ENCODE peak calls at places on chromosome 22, in five cellular contexts. K is thoracic aorta, W is psoas muscle, N is neuronal stem cell, P is stomach. A is an unnamed sample.

GRCh38 chr22:47369020-47369419 is 606.6 kb downstream of the TBC1D22A start:
- DNase-seq in W (no peak), K (no peak), N (no peak), P (peak; percentile 10), A (no peak)

GRCh38 chr22:47597041-47597440 is 834.6 kb downstream of the TBC1D22A start:
- DNase-seq in K (no peak), N (no peak), P (no peak), W (no peak), A (no peak)

GRCh38 chr22:23404689-23405365 is 175.3 kb downstream of the IGLL1 start:
- DNase-seq in K (no peak), W (no peak), N (peak; percentile 67), P (peak; percentile 42), A (no peak)

GRCh38 chr22:50544078-50544745 is 1.5 kb upstream of the KLHDC7B start:
- DNase-seq in N (peak; percentile 69), P (peak; percentile 87), W (peak; percentile 76), K (no peak), A (peak; percentile 80)

GRCh38 chr22:49324527-49325491 is 502.9 kb downstream of the BRD1 start:
- DNase-seq in N (no peak), P (peak; percentile 22), K (no peak), W (no peak), A (no peak)

GRCh38 chr22:42747701-42748513 is 27.2 kb upstream of the A4GALT start:
- DNase-seq in K (no peak), W (no peak), P (no peak), N (no peak), A (no peak)

GRCh38 chr22:44351685-44352377 is 39.1 kb upstream of the SHISAL1 start:
- DNase-seq in P (no peak), K (no peak), W (no peak), N (no peak), A (no peak)

GRCh38 chr22:31451709-31452571 is 37.7 kb downstream of the EIF4ENIF1 start:
- DNase-seq in K (no peak), N (no peak), P (no peak), W (no peak), A (no peak)

GRCh38 chr22:44584256-44584902 is 86.3 kb upstream of the RTL6 start:
- DNase-seq in W (no peak), K (no peak), N (no peak), P (no peak), A (peak; percentile 40)

GRCh38 chr22:45291061-45291930 is 6.5 kb downstream of the UPK3A start:
- DNase-seq in W (no peak), N (no peak), P (no peak), K (no peak), A (no peak)

GRCh38 chr22:50039669-50040458 is 18.2 kb downstream of the TTLL8 start:
- DNase-seq in P (no peak), K (no peak), N (no peak), W (no peak), A (no peak)

GRCh38 chr22:50610581-50610980 is 10.0 kb downstream of the MAPK8IP2 start:
- DNase-seq in W (no peak), P (no peak), K (no peak), N (no peak), A (no peak)

GRCh38 chr22:41367680-41368542 is 13.8 kb upstream of the TEF start:
- DNase-seq in P (peak; percentile 49), K (no peak), W (no peak), N (no peak), A (peak; percentile 37)

GRCh38 chr22:50233223-50233622 is 11.6 kb downstream of the TUBGCP6 start:
- DNase-seq in W (no peak), K (no peak), N (no peak), P (no peak), A (peak; percentile 11)

GRCh38 chr22:43110927-43111623 is 525 bp downstream of the BIK start:
- DNase-seq in K (no peak), P (peak; percentile 76), W (no peak), N (no peak), A (no peak)

GRCh38 chr22:46471901-46472721 is 65.3 kb downstream of the CELSR1 start:
- DNase-seq in N (no peak), P (no peak), W (no peak), K (no peak), A (no peak)

GRCh38 chr22:44887941-44888366 is 121.9 kb downstream of the PHF21B start:
- DNase-seq in W (no peak), K (no peak), P (no peak), N (no peak), A (no peak)

GRCh38 chr22:45602824-45603301 is 68.8 kb upstream of the ATXN10 start:
- DNase-seq in K (no peak), P (no peak), W (no peak), N (peak; percentile 37), A (no peak)

GRCh38 chr22:23393721-23394320 is 186.3 kb downstream of the IGLL1 start:
- DNase-seq in W (no peak), P (no peak), N (no peak), K (no peak), A (no peak)

GRCh38 chr22:36223504-36223903 is 15.8 kb downstream of the APOL2 start:
- DNase-seq in W (peak; percentile 54), P (no peak), K (no peak), N (no peak), A (no peak)
- H3K27ac ChIP-seq in W (peak overlapping the region; percentile 83), P (no peak overlapping the region), K (no peak overlapping the region), N (no peak overlapping the region), A (peak overlapping the region; percentile 36)

GRCh38 chr22:17665248-17665647 is 26.7 kb downstream of the BCL2L13 start:
- DNase-seq in K (no peak), N (no peak), W (no peak), P (no peak), A (no peak)

GRCh38 chr22:17664414-17665045 is 26.0 kb downstream of the BCL2L13 start:
- DNase-seq in W (no peak), P (no peak), N (no peak), K (no peak), A (no peak)

DNA sequence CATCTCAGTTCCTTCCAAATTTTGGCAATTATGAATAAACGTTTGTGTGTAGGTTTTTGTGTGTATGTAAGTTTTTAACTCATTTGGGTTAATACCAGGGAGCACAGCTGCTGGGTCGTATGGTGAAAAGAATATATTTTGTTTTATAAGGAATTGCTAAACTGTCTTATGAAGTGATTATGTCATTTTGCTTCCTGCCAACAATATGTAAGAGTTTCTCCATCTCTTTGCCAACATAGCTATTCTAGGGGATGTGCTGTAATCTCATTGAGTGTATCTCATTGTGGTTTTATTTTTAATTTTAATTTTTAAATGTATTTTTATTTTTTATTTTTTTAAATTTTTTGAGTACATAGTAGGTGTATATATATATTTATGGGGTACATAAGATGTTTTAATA is 27.3 kb downstream of the BCL2L13 start:
- DNase-seq in P (no peak), N (no peak), W (no peak), K (no peak), A (no peak)
- H3K27ac ChIP-seq in P (no peak overlapping the region), N (no peak overlapping the region), W (no peak overlapping the region), K (no peak overlapping the region), A (no peak overlapping the region)

GRCh38 chr22:28759861-28760560 is 12.5 kb upstream of the CCDC117 start:
- DNase-seq in P (no peak), K (no peak), N (no peak), W (no peak), A (no peak)
- H3K27ac ChIP-seq in P (no peak overlapping the region), K (no peak overlapping the region), N (no peak overlapping the region), W (no peak overlapping the region), A (no peak overlapping the region)

GRCh38 chr22:29798318-29798717 is 31.1 kb downstream of the UQCR10 start:
- DNase-seq in N (no peak), W (no peak), K (no peak), P (no peak), A (no peak)

GRCh38 chr22:29798801-29799200 is 31.6 kb downstream of the UQCR10 start:
- DNase-seq in K (no peak), P (peak; percentile 46), W (peak; percentile 47), N (no peak), A (peak; percentile 31)

GRCh38 chr22:29795663-29796062 is 28.5 kb downstream of the UQCR10 start:
- DNase-seq in N (no peak), P (no peak), K (no peak), W (no peak), A (no peak)

GRCh38 chr22:29799217-29799680 is 32.1 kb downstream of the UQCR10 start:
- DNase-seq in K (peak; percentile 51), N (no peak), P (peak; percentile 95), W (peak; percentile 94), A (peak; percentile 88)

DNA sequence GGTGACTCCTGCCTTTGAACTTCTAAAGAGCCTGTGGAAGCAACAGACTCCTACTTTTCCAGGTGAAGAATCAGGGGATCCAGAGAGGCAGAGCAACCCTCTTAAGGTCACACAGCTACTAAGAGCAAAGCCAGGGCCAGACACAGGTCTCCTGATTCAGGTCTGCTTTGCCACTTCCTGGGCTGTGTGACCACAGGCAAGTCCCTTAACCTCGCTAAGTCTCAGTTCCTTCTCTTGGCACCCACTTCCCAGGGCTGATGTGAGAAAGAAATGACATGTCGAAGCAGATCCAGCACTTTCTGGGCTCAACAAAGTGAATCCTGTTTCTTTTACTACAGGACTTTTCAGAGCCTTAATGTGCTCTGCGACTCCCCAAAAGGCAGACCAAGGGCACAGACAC is 30.2 kb downstream of the UQCR10 start:
- DNase-seq in K (no peak), W (no peak), P (no peak), N (no peak), A (no peak)
- H3K27ac ChIP-seq in K (no peak overlapping the region), W (peak overlapping the region; percentile 95), P (peak overlapping the region; percentile 36), N (no peak overlapping the region), A (no peak overlapping the region)

GRCh38 chr22:20981787-20982562 is at the start of gene LZTR1:
- DNase-seq in N (peak; percentile 80), W (peak; percentile 86), K (no peak), P (peak; percentile 83), A (peak; percentile 83)

GRCh38 chr22:20982563-20982882 is 426 bp downstream of the LZTR1 start:
- DNase-seq in K (no peak), P (no peak), N (no peak), W (no peak), A (no peak)

GRCh38 chr22:20979940-20980453 is 2.1 kb upstream of the LZTR1 start:
- DNase-seq in P (no peak), N (no peak), K (no peak), W (no peak), A (no peak)

GRCh38 chr22:20980523-20980922 is 1.6 kb upstream of the LZTR1 start:
- DNase-seq in N (no peak), W (no peak), K (no peak), P (no peak), A (no peak)

DNA sequence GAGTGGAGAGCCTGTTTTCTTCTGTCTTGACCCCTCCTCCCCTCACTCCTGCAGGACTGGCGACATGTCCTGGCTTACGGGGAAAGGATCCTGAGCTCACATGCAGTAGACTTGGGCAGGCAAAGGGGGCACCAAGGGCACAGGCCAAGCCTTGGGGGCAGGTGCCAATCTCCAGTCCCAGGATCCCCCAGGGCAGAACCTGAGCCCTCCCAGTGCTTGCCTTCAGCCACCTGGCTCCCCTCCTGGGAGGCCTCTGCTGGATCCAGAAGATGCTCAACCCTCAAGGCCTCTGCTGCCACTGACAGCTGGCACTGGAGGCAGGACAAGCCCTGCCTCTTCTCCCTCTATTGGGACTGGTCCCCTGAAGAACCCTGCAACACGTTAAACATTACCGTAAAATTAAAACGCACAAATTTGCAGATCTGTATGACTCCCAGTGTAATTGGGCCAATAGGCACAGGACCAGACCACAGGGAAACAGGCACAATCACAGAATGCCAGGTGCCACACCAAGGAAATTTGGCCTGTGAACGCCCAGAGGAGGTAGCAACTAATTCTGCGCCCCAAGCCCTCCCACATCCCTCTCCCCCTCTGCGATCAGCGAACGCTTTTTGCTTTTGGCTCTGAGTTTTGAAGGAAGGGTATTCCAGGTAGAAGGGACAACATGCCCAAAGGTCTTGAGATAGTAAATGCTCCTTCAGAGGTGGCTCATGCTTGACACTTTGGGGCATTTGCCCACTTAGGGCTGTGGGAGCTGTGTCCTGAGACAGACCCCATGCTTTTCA is 967 bp upstream of the LZTR1 start:
- DNase-seq in P (no peak), K (no peak), N (no peak), W (no peak), A (no peak)
- H3K27ac ChIP-seq in P (peak overlapping the region; percentile 97), K (peak overlapping the region; percentile 77), N (peak overlapping the region; percentile 88), W (peak overlapping the region; percentile 95), A (peak overlapping the region; percentile 95)